ENCODE peak calls at places on chromosomes 6 and 20, in nine cellular contexts. Y, P, U, Z, L, G, Q, C and H are unnamed samples.

GRCh38 chr20:8642247-8642646 is 426.6 kb upstream of the PLCB4 start:
- DNase-seq in Y (no peak), P (no peak), U (no peak), Z (no peak), L (no peak), G (no peak), Q (no peak), C (no peak), H (no peak)

GRCh38 chr6:161608771-161609170 is 334.9 kb upstream of the AGPAT4 start:
- DNase-seq in Y (no peak), P (no peak), U (no peak), Z (no peak), L (no peak), G (no peak), Q (no peak), C (no peak), H (no peak)

GRCh38 chr6:26195376-26195923 is 108.2 kb downstream of the HFE start:
- DNase-seq in Y (peak; percentile 94), P (peak; percentile 93), U (peak; percentile 93), Z (peak; percentile 96), L (peak; percentile 83), G (peak; percentile 96), Q (peak; percentile 88), C (peak; percentile 87), H (no peak)

GRCh38 chr6:142946924-142947701 is 2.1 kb upstream of the HIVEP2 start:
- DNase-seq in Y (peak; percentile 62), P (peak; percentile 81), U (peak; percentile 77), Z (peak; percentile 89), L (peak; percentile 71), G (peak; percentile 94), Q (peak; percentile 50), C (peak; percentile 81), H (peak; percentile 32)

GRCh38 chr6:22251331-22251730 is 45.5 kb downstream of the PRL start:
- DNase-seq in Y (no peak), P (no peak), U (no peak), Z (peak; percentile 65), L (no peak), G (no peak), Q (no peak), C (no peak), H (no peak)

GRCh38 chr20:13220194-13220856 is 749 bp upstream of the ISM1 start:
- DNase-seq in Y (no peak), P (peak; percentile 82), U (no peak), Z (peak; percentile 54), L (peak; percentile 69), G (peak; percentile 82), Q (peak; percentile 86), C (no peak), H (no peak)

GRCh38 chr6:68126089-68126749 is 508.9 kb upstream of the ADGRB3 start:
- DNase-seq in Y (no peak), P (no peak), U (no peak), Z (no peak), L (no peak), G (no peak), Q (no peak), C (no peak), H (no peak)

GRCh38 chr6:27213544-27214125 is 33.9 kb upstream of the PRSS16 start:
- DNase-seq in Y (no peak), P (no peak), U (peak; percentile 65), Z (peak; percentile 22), L (no peak), G (no peak), Q (peak; percentile 82), C (no peak), H (no peak)

GRCh38 chr20:15618912-15619311 is 954.3 kb downstream of the KIF16B start:
- DNase-seq in Y (no peak), P (no peak), U (no peak), Z (no peak), L (no peak), G (no peak), Q (peak; percentile 59), C (no peak), H (no peak)
- H3K27ac ChIP-seq in Y (no peak overlapping the region), P (no peak overlapping the region), U (no peak overlapping the region), Z (no peak overlapping the region), L (no peak overlapping the region), G (no peak overlapping the region), Q (no peak overlapping the region), C (no peak overlapping the region), H (no peak overlapping the region)

DNA sequence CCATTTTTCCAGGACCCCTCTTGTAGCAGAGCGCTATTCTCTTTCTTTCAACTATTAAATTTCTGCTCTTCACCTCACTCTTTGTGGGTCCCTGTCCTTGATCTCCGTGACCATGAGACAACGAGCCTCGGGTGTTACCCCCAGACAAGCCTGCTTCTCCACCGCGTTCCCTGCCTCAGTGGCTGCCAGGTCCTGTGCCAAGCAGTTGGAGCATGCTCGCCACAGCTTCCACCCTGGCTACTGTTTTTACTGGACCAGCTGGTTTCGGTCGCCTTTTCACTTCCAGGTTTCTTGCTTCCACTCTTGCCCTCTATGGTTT is 5.7 kb downstream of the TP53RK start:
- DNase-seq in Y (no peak), P (no peak), U (no peak), Z (no peak), L (no peak), G (no peak), Q (no peak), C (no peak), H (no peak)
- H3K4me3 ChIP-seq in Y (no peak overlapping the region), P (peak overlapping the region; percentile 36), U (peak overlapping the region; percentile 65), Z (peak overlapping the region; percentile 81), L (peak overlapping the region; percentile 45), G (peak overlapping the region; percentile 25), Q (peak overlapping the region; percentile 58), C (peak overlapping the region; percentile 34), H (peak overlapping the region; percentile 68)

GRCh38 chr20:32231847-32232246 is 24.2 kb downstream of the POFUT1 start:
- DNase-seq in Y (no peak), P (no peak), U (peak; percentile 33), Z (no peak), L (no peak), G (no peak), Q (no peak), C (no peak), H (no peak)
- H3K27ac ChIP-seq in Y (no peak overlapping the region), P (no peak overlapping the region), U (no peak overlapping the region), Z (no peak overlapping the region), L (no peak overlapping the region), G (no peak overlapping the region), Q (no peak overlapping the region), C (no peak overlapping the region), H (no peak overlapping the region)

GRCh38 chr6:119658917-119659316 is 309.4 kb upstream of the MAN1A1 start:
- DNase-seq in Y (no peak), P (no peak), U (no peak), Z (no peak), L (no peak), G (no peak), Q (no peak), C (no peak), H (no peak)

GRCh38 chr6:119661078-119661477 is 311.5 kb upstream of the MAN1A1 start:
- DNase-seq in Y (no peak), P (no peak), U (no peak), Z (no peak), L (no peak), G (no peak), Q (no peak), C (no peak), H (no peak)

GRCh38 chr6:119661628-119662027 is 312.1 kb upstream of the MAN1A1 start:
- DNase-seq in Y (no peak), P (no peak), U (no peak), Z (no peak), L (no peak), G (no peak), Q (no peak), C (no peak), H (no peak)
- H3K4me3 ChIP-seq in Y (no peak overlapping the region), P (no peak overlapping the region), U (no peak overlapping the region), Z (no peak overlapping the region), L (no peak overlapping the region), G (no peak overlapping the region), Q (no peak overlapping the region), C (no peak overlapping the region), H (no peak overlapping the region)

DNA sequence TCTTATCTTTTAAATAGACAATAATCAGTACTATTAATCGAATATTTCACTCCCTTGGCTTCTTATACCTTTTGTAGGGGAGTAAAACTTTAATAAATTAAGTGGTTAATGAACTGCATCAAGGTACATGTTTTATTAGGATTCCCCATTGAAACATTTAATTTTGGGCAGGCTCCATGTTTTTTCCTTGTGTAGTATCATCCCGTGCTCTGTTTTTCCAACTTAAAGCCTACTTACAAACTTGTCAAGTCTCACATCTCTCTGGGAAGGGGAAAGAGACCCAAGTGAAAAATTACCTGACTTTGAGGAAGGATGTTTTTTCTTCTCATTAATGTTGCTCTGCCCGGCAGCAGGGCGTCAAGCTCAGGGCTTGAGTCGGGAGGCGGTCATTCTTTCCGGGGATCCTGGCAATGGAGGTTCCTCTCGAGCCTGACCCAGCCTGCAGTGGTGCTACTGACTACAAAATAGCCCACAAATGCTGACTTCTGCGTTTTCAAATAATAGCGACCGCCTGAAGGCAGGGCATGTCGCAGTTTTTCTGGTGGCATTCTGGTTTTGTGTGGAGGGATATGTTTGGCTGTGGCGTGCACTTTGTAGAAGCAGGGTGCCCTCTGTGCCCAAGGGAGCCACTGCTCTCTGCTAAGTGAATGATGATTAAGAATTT is 2.4 kb downstream of the DSP start:
- DNase-seq in Y (no peak), P (no peak), U (no peak), Z (no peak), L (peak; percentile 43), G (no peak), Q (peak; percentile 45), C (no peak), H (no peak)
- H3K27ac ChIP-seq in Y (no peak overlapping the region), P (no peak overlapping the region), U (peak overlapping the region; percentile 70), Z (peak overlapping the region; percentile 82), L (peak overlapping the region; percentile 97), G (no peak overlapping the region), Q (no peak overlapping the region), C (no peak overlapping the region), H (no peak overlapping the region)